ENCODE peak calls at places on chromosomes 11 and 22, in six cellular contexts. One of them, this sample, is unnamed.

GRCh38 chr11:72814831-72815618 is 814 bp downstream of the ATG16L2 start:
- DNase-seq in transverse colon: peak
- DNase-seq in fibroblast of mammary gland: peak
- DNase-seq in spleen: peak
- DNase-seq in Caco-2: peak
- DNase-seq in fibroblast of pulmonary artery: peak
- DNase-seq in this sample: peak

GRCh38 chr11:2265396-2265795 is 5.0 kb downstream of the ASCL2 start:
- DNase-seq in fibroblast of mammary gland: no peak
- DNase-seq in transverse colon: no peak
- DNase-seq in spleen: no peak
- DNase-seq in Caco-2: no peak
- DNase-seq in fibroblast of pulmonary artery: no peak
- DNase-seq in this sample: no peak

GRCh38 chr11:111384494-111384893 is 5.4 kb upstream of the POU2AF1 start:
- DNase-seq in fibroblast of pulmonary artery: no peak
- DNase-seq in fibroblast of mammary gland: peak
- DNase-seq in Caco-2: no peak
- DNase-seq in transverse colon: no peak
- DNase-seq in spleen: no peak
- DNase-seq in this sample: no peak

GRCh38 chr11:112157274-112157766 is 6.6 kb downstream of the IL18 start:
- DNase-seq in fibroblast of pulmonary artery: peak
- DNase-seq in Caco-2: peak
- DNase-seq in fibroblast of mammary gland: peak
- DNase-seq in transverse colon: no peak
- DNase-seq in spleen: no peak
- DNase-seq in this sample: no peak

GRCh38 chr11:46249103-46249942 is 28.1 kb upstream of the CREB3L1 start:
- DNase-seq in transverse colon: no peak
- DNase-seq in Caco-2: no peak
- DNase-seq in fibroblast of mammary gland: peak
- DNase-seq in spleen: no peak
- DNase-seq in fibroblast of pulmonary artery: peak
- DNase-seq in this sample: no peak

GRCh38 chr11:15101072-15101701 is 13.5 kb upstream of the INSC start:
- DNase-seq in fibroblast of mammary gland: peak
- DNase-seq in transverse colon: peak
- DNase-seq in fibroblast of pulmonary artery: peak
- DNase-seq in spleen: peak
- DNase-seq in Caco-2: peak
- DNase-seq in this sample: peak

GRCh38 chr22:18035740-18036139 is 11.4 kb upstream of the MICAL3 start:
- DNase-seq in fibroblast of pulmonary artery: no peak
- DNase-seq in transverse colon: peak
- DNase-seq in Caco-2: no peak
- DNase-seq in spleen: peak
- DNase-seq in fibroblast of mammary gland: no peak
- DNase-seq in this sample: no peak

GRCh38 chr22:22810018-22810427 is 77.6 kb upstream of the IGLL5 start:
- DNase-seq in spleen: peak
- DNase-seq in Caco-2: peak
- DNase-seq in transverse colon: peak
- DNase-seq in fibroblast of mammary gland: no peak
- DNase-seq in fibroblast of pulmonary artery: peak
- DNase-seq in this sample: no peak

GRCh38 chr11:28017816-28018215 is 90.1 kb downstream of the KIF18A start:
- DNase-seq in fibroblast of pulmonary artery: peak
- DNase-seq in fibroblast of mammary gland: peak
- DNase-seq in transverse colon: no peak
- DNase-seq in spleen: no peak
- DNase-seq in Caco-2: no peak
- DNase-seq in this sample: no peak

GRCh38 chr11:2759228-2760195 is 59.7 kb upstream of the KCNQ1OT1 start:
- DNase-seq in fibroblast of mammary gland: no peak
- DNase-seq in spleen: peak
- DNase-seq in Caco-2: peak
- DNase-seq in fibroblast of pulmonary artery: no peak
- DNase-seq in transverse colon: peak
- DNase-seq in this sample: no peak

GRCh38 chr11:2933376-2934056 is 4.3 kb upstream of the PHLDA2 start:
- DNase-seq in transverse colon: peak
- DNase-seq in spleen: peak
- DNase-seq in fibroblast of mammary gland: peak
- DNase-seq in Caco-2: peak
- DNase-seq in fibroblast of pulmonary artery: peak
- DNase-seq in this sample: no peak

GRCh38 chr22:31081963-31082605 is 966 bp downstream of the SMTN start:
- DNase-seq in Caco-2: no peak
- DNase-seq in fibroblast of pulmonary artery: no peak
- DNase-seq in spleen: no peak
- DNase-seq in fibroblast of mammary gland: peak
- DNase-seq in transverse colon: peak
- DNase-seq in this sample: no peak

GRCh38 chr11:81135570-81135969 is 1598.1 kb downstream of the FAM181B start:
- DNase-seq in fibroblast of pulmonary artery: no peak
- DNase-seq in spleen: no peak
- DNase-seq in transverse colon: no peak
- DNase-seq in Caco-2: no peak
- DNase-seq in fibroblast of mammary gland: no peak
- DNase-seq in this sample: no peak

GRCh38 chr11:58560842-58561241 is 14.8 kb downstream of the LPXN start:
- DNase-seq in fibroblast of mammary gland: no peak
- DNase-seq in transverse colon: no peak
- DNase-seq in fibroblast of pulmonary artery: no peak
- DNase-seq in spleen: no peak
- DNase-seq in Caco-2: no peak
- DNase-seq in this sample: no peak

GRCh38 chr22:50206599-50206998 is 5.8 kb downstream of the SELENOO start:
- DNase-seq in fibroblast of pulmonary artery: peak
- DNase-seq in transverse colon: peak
- DNase-seq in spleen: peak
- DNase-seq in fibroblast of mammary gland: peak
- DNase-seq in Caco-2: no peak
- DNase-seq in this sample: peak

GRCh38 chr11:85590848-85591483 is 36.2 kb downstream of the DLG2 start:
- DNase-seq in fibroblast of pulmonary artery: peak
- DNase-seq in transverse colon: no peak
- DNase-seq in spleen: no peak
- DNase-seq in Caco-2: no peak
- DNase-seq in fibroblast of mammary gland: peak
- DNase-seq in this sample: no peak

GRCh38 chr11:69280451-69280850 is 13.5 kb upstream of the MYEOV start:
- DNase-seq in fibroblast of pulmonary artery: no peak
- DNase-seq in Caco-2: no peak
- DNase-seq in spleen: no peak
- DNase-seq in fibroblast of mammary gland: peak
- DNase-seq in transverse colon: no peak
- DNase-seq in this sample: no peak

DNA sequence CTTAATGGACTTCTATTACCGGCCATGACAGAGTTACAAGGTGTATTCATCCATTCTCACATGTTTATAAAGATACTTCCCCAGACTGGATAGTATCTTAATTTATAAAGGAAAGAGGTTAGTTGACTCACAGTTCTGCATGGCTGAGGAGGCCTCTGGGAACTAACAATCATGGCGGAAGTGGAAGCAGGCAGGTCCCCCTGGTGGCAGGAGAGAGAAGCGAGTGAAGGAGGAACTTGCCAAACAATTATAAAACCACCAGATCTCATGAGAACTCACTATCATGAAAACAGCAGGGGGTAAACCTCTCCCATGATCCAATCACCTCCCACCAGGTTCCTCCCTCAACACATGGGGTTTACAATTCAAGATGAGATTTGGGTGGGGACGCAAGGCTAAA is 170.0 kb upstream of the PDGFD start:
- DNase-seq in Caco-2: peak
- DNase-seq in fibroblast of mammary gland: peak
- DNase-seq in spleen: no peak
- DNase-seq in fibroblast of pulmonary artery: no peak
- DNase-seq in transverse colon: no peak
- DNase-seq in this sample: peak
- TF ChIP-seq CTCF in Caco-2: peak
- TF ChIP-seq CTCF in fibroblast of mammary gland: peak
- TF ChIP-seq CTCF in spleen: no peak
- TF ChIP-seq CTCF in fibroblast of pulmonary artery: peak
- TF ChIP-seq CTCF in transverse colon: no peak
- TF ChIP-seq CTCF in this sample: peak

DNA sequence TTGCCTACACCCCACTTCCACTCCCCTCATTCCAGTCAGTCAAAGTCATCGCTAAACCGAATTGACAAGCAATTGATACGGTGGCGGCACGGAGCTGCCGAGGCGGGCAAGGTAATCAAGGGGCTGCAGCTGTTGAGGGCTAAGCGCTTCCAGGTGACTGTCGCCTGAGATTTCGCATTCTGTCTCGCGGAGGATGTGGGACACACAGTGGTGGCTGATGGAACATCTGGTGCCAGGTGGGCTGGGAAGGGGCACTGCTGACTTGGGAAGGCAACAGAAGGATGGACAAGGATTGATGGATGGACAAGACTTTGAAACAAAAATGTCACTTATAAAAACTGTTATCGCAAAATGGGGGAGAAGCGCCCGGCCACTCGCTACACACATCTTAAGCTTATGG is 109.6 kb downstream of the RCN1 start:
- DNase-seq in fibroblast of mammary gland: no peak
- DNase-seq in spleen: no peak
- DNase-seq in Caco-2: no peak
- DNase-seq in fibroblast of pulmonary artery: no peak
- DNase-seq in transverse colon: no peak
- DNase-seq in this sample: no peak
- TF ChIP-seq CTCF in fibroblast of mammary gland: no peak
- TF ChIP-seq CTCF in spleen: no peak
- TF ChIP-seq CTCF in Caco-2: no peak
- TF ChIP-seq CTCF in fibroblast of pulmonary artery: no peak
- TF ChIP-seq CTCF in transverse colon: no peak
- TF ChIP-seq CTCF in this sample: no peak

DNA sequence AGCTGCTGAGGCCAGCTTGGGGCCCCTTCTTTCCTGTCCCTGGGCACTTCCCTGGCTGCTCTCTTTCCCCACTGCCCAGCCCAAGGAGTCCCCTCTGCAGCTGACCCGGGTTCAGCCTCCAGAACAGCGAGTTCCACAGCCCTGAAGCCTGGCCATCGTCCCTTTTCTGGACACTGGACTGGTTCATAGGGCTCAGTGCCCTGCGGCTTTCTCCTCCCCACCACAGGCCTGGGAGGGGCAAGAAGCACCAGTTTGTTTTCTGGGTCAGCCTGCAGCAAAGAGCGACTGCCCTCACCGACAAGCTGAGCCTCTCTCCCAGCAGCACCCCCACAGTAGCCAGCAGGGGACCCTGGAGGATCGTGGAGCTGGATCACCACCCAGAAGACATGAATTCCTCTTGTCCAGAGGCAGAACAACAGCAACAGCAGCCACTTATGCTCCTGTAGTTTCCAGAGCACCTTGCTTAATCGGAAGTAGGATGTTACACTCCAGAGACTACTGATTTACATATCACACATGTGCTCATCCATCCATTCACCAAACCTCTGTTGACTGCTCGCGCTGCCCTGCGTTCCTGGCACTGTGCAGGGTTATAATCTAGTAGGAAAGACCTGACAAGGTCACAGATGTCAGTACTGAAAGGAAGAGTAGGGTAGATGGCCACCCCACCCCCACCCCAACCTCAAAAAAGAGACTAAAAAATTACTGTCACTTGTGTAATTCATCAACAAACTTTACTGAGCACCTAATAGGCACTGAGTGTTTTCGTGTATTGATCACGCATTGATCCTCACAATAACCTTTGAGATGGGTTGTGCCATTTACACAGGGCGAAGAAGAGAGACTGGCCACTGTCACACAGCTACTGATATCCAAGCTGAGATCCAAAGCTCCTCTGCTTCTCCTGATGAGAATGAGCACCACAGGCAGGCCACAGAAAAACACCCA is 13.0 kb upstream of the CXCR5 start:
- DNase-seq in fibroblast of mammary gland: peak
- DNase-seq in Caco-2: no peak
- DNase-seq in fibroblast of pulmonary artery: peak
- DNase-seq in transverse colon: peak
- DNase-seq in spleen: peak
- DNase-seq in this sample: no peak
- TF ChIP-seq CTCF in fibroblast of mammary gland: peak
- TF ChIP-seq CTCF in Caco-2: no peak
- TF ChIP-seq CTCF in fibroblast of pulmonary artery: peak
- TF ChIP-seq CTCF in transverse colon: no peak
- TF ChIP-seq CTCF in spleen: no peak
- TF ChIP-seq CTCF in this sample: no peak

GRCh38 chr22:25172153-25172552 is 27.5 kb upstream of the CRYBB3 start:
- DNase-seq in spleen: no peak
- DNase-seq in fibroblast of pulmonary artery: no peak
- DNase-seq in Caco-2: no peak
- DNase-seq in transverse colon: peak
- DNase-seq in fibroblast of mammary gland: no peak
- DNase-seq in this sample: no peak
- TF ChIP-seq CTCF in spleen: no peak
- TF ChIP-seq CTCF in fibroblast of pulmonary artery: peak
- TF ChIP-seq CTCF in Caco-2: no peak
- TF ChIP-seq CTCF in transverse colon: peak
- TF ChIP-seq CTCF in fibroblast of mammary gland: no peak
- TF ChIP-seq CTCF in this sample: no peak

GRCh38 chr11:61659413-61660196 is 20.6 kb upstream of the DAGLA start:
- DNase-seq in fibroblast of mammary gland: peak
- DNase-seq in spleen: no peak
- DNase-seq in fibroblast of pulmonary artery: peak
- DNase-seq in transverse colon: no peak
- DNase-seq in Caco-2: peak
- DNase-seq in this sample: no peak
- TF ChIP-seq CTCF in fibroblast of mammary gland: no peak
- TF ChIP-seq CTCF in spleen: no peak
- TF ChIP-seq CTCF in fibroblast of pulmonary artery: no peak
- TF ChIP-seq CTCF in transverse colon: no peak
- TF ChIP-seq CTCF in Caco-2: peak
- TF ChIP-seq CTCF in this sample: peak

DNA sequence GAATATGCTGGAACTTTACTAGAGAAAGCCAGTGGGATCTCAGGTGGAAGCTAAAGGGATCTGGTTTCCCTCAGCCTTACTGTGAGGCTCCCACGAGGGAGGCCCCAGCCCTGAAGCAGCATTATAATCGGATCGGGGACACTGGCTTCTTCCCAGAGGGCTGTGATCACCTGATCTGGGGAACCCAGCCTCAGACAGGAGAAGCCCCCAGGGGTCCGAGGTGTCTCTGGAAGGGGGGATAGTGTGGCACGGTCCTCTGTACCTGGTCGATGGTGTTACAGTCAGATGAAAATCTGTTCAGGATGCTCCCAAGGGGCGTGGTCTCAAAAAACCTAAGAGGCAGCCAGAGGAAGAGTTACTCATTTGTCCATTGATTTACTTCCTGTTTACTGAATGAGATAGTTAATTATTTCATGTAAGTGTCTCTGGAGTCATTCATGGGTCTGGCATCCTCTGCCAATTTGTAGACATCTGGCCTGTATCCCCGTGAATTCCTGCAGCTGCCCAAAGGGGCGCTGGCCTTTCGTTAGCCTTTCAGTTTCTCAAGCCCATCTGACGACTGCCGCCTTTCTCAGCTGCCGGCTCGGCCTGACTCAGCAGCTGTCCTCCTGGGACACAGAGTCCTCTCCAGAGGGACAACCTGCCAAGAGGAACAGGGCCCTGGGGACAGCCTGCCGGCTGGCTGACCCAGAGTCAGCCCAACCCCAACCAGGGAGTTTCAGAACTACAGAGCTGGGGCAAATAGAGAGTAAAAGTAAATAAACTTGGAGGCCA is 17.0 kb upstream of the KCNJ11 start:
- DNase-seq in spleen: peak
- DNase-seq in Caco-2: no peak
- DNase-seq in fibroblast of pulmonary artery: peak
- DNase-seq in transverse colon: peak
- DNase-seq in fibroblast of mammary gland: peak
- DNase-seq in this sample: no peak
- TF ChIP-seq CTCF in spleen: peak
- TF ChIP-seq CTCF in Caco-2: no peak
- TF ChIP-seq CTCF in fibroblast of pulmonary artery: peak
- TF ChIP-seq CTCF in transverse colon: no peak
- TF ChIP-seq CTCF in fibroblast of mammary gland: peak
- TF ChIP-seq CTCF in this sample: no peak

This sample was measured in endothelial cell.